ENCODE peak calls at places on chromosomes 3 and 15, in five cellular contexts. L, P, D, C and E are unnamed samples.

GRCh38 chr15:87167706-87168105 is 1088.0 kb downstream of the AGBL1 start:
- DNase-seq in L (no peak), P (no peak), D (no peak), C (no peak), E (no peak)

GRCh38 chr3:100891033-100891432 is 102.2 kb downstream of the ABI3BP start:
- DNase-seq in L (peak; percentile 82), P (no peak), D (peak; percentile 13), C (no peak), E (peak; percentile 36)

GRCh38 chr3:86175051-86175536 is 815.9 kb downstream of the VGLL3 start:
- DNase-seq in L (no peak), P (no peak), D (peak; percentile 35), C (no peak), E (no peak)

GRCh38 chr3:141952611-141953010 is 76.2 kb downstream of the ATP1B3 start:
- DNase-seq in L (no peak), P (no peak), D (no peak), C (no peak), E (no peak)

GRCh38 chr3:194935061-194935460 is 249.4 kb downstream of the FAM43A start:
- DNase-seq in L (no peak), P (no peak), D (no peak), C (no peak), E (no peak)

GRCh38 chr15:50055333-50056278 is 63.4 kb downstream of the ATP8B4 start:
- DNase-seq in L (peak; percentile 92), P (no peak), D (no peak), C (no peak), E (peak; percentile 59)

GRCh38 chr3:112395166-112395894 is 62.4 kb downstream of the CD200 start:
- DNase-seq in L (peak; percentile 69), P (no peak), D (no peak), C (no peak), E (peak; percentile 33)

GRCh38 chr3:13104511-13104910 is 31.3 kb upstream of the IQSEC1 start:
- DNase-seq in L (no peak), P (no peak), D (no peak), C (no peak), E (no peak)

GRCh38 chr3:105511031-105511430 is 144.3 kb downstream of the ALCAM start:
- DNase-seq in L (no peak), P (no peak), D (no peak), C (no peak), E (no peak)

GRCh38 chr3:47601310-47601709 is 22.6 kb upstream of the CSPG5 start:
- DNase-seq in L (no peak), P (no peak), D (no peak), C (no peak), E (no peak)

GRCh38 chr3:64783200-64783599 is 95.4 kb upstream of the ADAMTS9 start:
- DNase-seq in L (no peak), P (no peak), D (no peak), C (no peak), E (no peak)

GRCh38 chr3:53890726-53891499 is 746 bp downstream of the SELENOK start:
- DNase-seq in L (peak; percentile 42), P (no peak), D (peak; percentile 82), C (no peak), E (peak; percentile 65)

GRCh38 chr3:42544492-42545283 is 37.1 kb downstream of the SEC22C start:
- DNase-seq in L (no peak), P (no peak), D (no peak), C (no peak), E (peak; percentile 18)

GRCh38 chr3:32913790-32914446 is 37.5 kb upstream of the CCR4 start:
- DNase-seq in L (no peak), P (no peak), D (no peak), C (no peak), E (no peak)

GRCh38 chr3:127233371-127233770 is 40.4 kb downstream of the PRR23E start:
- DNase-seq in L (no peak), P (peak; percentile 48), D (peak; percentile 53), C (peak; percentile 45), E (no peak)

GRCh38 chr3:169869484-169870304 is at the start of gene LRRC31:
- DNase-seq in L (no peak), P (no peak), D (no peak), C (no peak), E (no peak)

GRCh38 chr15:48628832-48629231 is 16.7 kb downstream of the FBN1 start:
- DNase-seq in L (peak; percentile 36), P (no peak), D (no peak), C (no peak), E (no peak)

GRCh38 chr15:64096486-64097431 is 977 bp downstream of the SNX1 start:
- DNase-seq in L (peak; percentile 43), P (no peak), D (peak; percentile 52), C (no peak), E (peak; percentile 51)
- H3K4me1 ChIP-seq in L (peaks cover 1% of the 10 kb centered on the region), P (no peaks in the 10 kb centered on the region), D (peaks cover 7% of the 10 kb centered on the region), C (peaks cover 10% of the 10 kb centered on the region), E (peaks cover 10% of the 10 kb centered on the region)

GRCh38 chr3:59752925-59753324 is 703.1 kb upstream of the CFAP20DC start:
- DNase-seq in L (no peak), P (no peak), D (no peak), C (no peak), E (no peak)

GRCh38 chr3:59751606-59752005 is 701.8 kb upstream of the CFAP20DC start:
- DNase-seq in L (no peak), P (no peak), D (peak; percentile 11), C (no peak), E (no peak)

GRCh38 chr3:59756930-59757329 is 707.1 kb upstream of the CFAP20DC start:
- DNase-seq in L (no peak), P (no peak), D (no peak), C (no peak), E (no peak)

GRCh38 chr3:59753805-59754204 is 704.0 kb upstream of the CFAP20DC start:
- DNase-seq in L (no peak), P (no peak), D (no peak), C (no peak), E (no peak)

DNA sequence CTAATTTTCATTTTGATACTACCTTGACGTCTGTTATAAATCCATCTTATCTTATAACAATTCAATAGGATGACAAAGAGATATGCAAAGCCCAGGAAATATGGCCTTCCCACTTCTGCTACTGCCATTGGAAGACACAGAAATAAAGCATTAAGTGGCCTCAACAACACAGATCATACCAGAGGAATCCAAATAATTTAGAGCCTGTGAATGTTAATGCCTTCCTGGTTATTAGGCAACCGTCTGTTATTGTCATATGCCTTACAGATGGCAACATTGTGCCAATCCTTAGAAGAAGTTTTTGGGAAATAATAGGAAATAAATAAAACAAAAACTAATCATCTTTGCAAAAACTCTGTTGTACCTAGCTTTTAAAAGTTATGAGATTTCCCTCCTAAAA is 704.6 kb upstream of the CFAP20DC start:
- DNase-seq in L (no peak), P (no peak), D (no peak), C (no peak), E (no peak)
- H4K8ac ChIP-seq in L (no peak overlapping the region), P (no peak overlapping the region), D (no peak overlapping the region), C (no peak overlapping the region), E (no peak overlapping the region)

GRCh38 chr15:68640791-68641331 is 62.1 kb downstream of the CORO2B start:
- DNase-seq in L (no peak), P (no peak), D (no peak), C (no peak), E (no peak)
- H3K4me1 ChIP-seq in L (peaks cover 57% of the 10 kb centered on the region), P (no peaks in the 10 kb centered on the region), D (peaks cover 3% of the 10 kb centered on the region), C (peaks cover 12% of the 10 kb centered on the region), E (peaks cover 40% of the 10 kb centered on the region)

DNA sequence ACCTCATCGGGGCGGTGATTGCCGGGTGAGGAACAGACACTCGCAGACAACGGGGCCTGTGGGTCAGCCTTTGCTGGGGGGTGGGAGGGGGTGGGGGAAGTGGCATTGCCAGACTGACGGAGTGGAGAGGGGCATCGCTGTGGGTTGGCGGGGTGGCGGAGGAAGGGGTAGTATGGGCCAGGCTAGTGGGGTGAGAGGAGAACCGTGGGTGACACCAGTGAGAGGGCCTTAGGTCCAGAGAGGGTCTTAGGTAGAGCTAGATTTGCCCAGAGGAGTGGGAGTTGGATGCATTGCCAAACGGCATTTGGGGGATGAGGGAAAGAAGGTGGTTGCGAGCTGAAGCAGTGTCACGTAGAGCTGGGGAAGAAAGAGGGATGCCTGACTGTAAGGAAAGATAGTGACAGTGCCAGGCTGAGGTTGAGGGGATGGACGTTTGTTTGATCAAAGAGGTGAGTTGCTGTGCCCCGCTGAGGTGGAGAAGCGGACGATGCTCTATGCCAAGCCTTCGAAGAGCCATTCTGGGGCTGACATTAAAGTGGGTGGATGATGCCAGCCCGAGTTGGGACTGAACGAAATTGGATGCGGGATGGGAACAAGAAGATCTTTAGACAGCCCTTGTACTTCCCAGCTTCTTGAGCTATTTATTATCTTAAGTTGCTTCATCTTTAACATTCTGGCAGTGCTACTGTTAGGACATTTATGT is 572 bp downstream of the DNAJB11 start:
- DNase-seq in L (no peak), P (no peak), D (no peak), C (no peak), E (no peak)
- H4K8ac ChIP-seq in L (peak overlapping the region; percentile 23), P (no peak overlapping the region), D (no peak overlapping the region), C (no peak overlapping the region), E (peak overlapping the region; percentile 92)

GRCh38 chr3:124633527-124633926 is 96.7 kb upstream of the UMPS start:
- DNase-seq in L (no peak), P (no peak), D (no peak), C (no peak), E (no peak)
- H3K4me1 ChIP-seq in L (no peaks in the 10 kb centered on the region), P (peaks cover 18% of the 10 kb centered on the region), D (peaks cover 2% of the 10 kb centered on the region), C (peaks cover 2% of the 10 kb centered on the region), E (no peaks in the 10 kb centered on the region)

GRCh38 chr3:128276151-128276445 is 122.8 kb downstream of the EEFSEC start:
- DNase-seq in L (no peak), P (peak; percentile 19), D (peak; percentile 28), C (no peak), E (no peak)
- H4K8ac ChIP-seq in L (no peak overlapping the region), P (no peak overlapping the region), D (no peak overlapping the region), C (no peak overlapping the region), E (no peak overlapping the region)

GRCh38 chr15:60647246-60647645 is 168.3 kb upstream of the ICE2 start:
- DNase-seq in L (no peak), P (no peak), D (no peak), C (no peak), E (no peak)
- H3K4me1 ChIP-seq in L (peaks cover 2% of the 10 kb centered on the region), P (peaks cover 33% of the 10 kb centered on the region), D (peaks cover 14% of the 10 kb centered on the region), C (peaks cover 17% of the 10 kb centered on the region), E (no peaks in the 10 kb centered on the region)

DNA sequence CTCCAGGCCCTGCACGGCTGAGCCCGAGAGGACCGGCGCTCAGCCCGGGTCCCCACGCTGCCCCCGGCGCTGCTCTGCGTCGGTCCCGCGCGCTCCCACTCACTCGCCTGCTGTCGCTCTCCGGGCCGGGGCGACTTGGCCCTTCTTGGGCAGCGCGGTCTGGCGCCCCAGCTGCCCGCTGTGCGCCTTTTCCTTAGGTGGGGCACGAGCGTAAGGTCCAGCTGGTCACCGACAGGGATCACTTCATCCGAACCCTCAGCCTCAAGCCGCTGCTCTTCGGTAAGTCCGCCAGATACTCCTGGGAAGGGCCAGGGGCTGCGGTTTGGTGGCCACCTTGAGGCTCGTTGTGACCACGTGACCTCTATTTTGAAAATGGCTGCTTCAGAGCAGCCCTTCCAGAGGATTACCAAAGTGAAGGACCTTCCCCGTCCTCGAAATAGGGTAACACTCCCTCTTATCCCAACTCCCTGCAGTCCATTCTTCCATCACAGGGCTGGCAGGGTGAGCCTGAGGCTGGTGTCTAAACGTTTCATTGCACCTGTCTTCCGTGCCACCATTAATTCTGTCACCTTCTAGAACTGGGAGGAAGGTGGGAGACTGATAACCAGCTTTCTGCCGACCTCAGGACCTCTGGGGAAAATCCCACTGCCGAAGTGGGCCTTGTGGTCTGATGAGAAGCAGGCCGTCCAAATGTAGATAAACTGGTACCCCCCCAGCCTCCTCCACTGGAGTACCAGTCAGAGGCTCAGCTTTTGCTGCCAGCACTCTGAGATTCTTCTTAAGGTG is 788 bp downstream of the P4HTM start:
- DNase-seq in L (no peak), P (peak; percentile 63), D (peak; percentile 66), C (no peak), E (peak; percentile 47)
- H4K8ac ChIP-seq in L (peak overlapping the region; percentile 26), P (no peak overlapping the region), D (peak overlapping the region; percentile 68), C (no peak overlapping the region), E (peak overlapping the region; percentile 93)

GRCh38 chr15:66216806-66217205 is 36.7 kb downstream of the MEGF11 start:
- DNase-seq in L (no peak), P (no peak), D (no peak), C (no peak), E (no peak)
- H3K4me1 ChIP-seq in L (no peaks in the 10 kb centered on the region), P (peaks cover 2% of the 10 kb centered on the region), D (no peaks in the 10 kb centered on the region), C (peaks cover 3% of the 10 kb centered on the region), E (no peaks in the 10 kb centered on the region)